ENCODE peak calls at places on chromosomes 7 and 10, in ten cellular contexts. K, Y, G, C, H, F, W, X, P and J are unnamed samples.
A peak's percentile ranks its signal among the peaks of the same experiment; 100 is the strongest.

GRCh38 chr7:123190109-123190831 is 9.5 kb downstream of the SLC13A1 start:
- DNase-seq in G (no peak), X (peak; percentile 25), K (no peak), H (peak; percentile 59), Y (no peak), W (no peak), F (peak; percentile 28), C (no peak), P (peak; percentile 5), J (no peak)

GRCh38 chr7:108568801-108569380 is 615 bp downstream of the THAP5 start:
- DNase-seq in H (peak; percentile 44), X (no peak), P (no peak), C (no peak), G (no peak), W (no peak), F (no peak), Y (no peak), K (no peak), J (no peak)

GRCh38 chr7:55060690-55061414 is 42.0 kb downstream of the EGFR start:
- DNase-seq in W (no peak), F (no peak), H (no peak), P (peak; percentile 70), C (peak; percentile 62), K (peak; percentile 76), X (peak; percentile 56), G (no peak), Y (no peak), J (no peak)

GRCh38 chr7:65731562-65732035 is 141.3 kb upstream of the VKORC1L1 start:
- DNase-seq in G (peak; percentile 71), C (no peak), W (no peak), P (peak; percentile 50), X (no peak), K (peak; percentile 38), H (no peak), Y (no peak), F (peak; percentile 30), J (no peak)

GRCh38 chr10:69439350-69439739 is 11.9 kb upstream of the TSPAN15 start:
- DNase-seq in W (peak; percentile 93), F (no peak), P (no peak), X (peak; percentile 27), K (no peak), G (no peak), C (no peak), Y (peak; percentile 93), H (no peak), J (no peak)

GRCh38 chr7:112905950-112906349 is 115.8 kb upstream of the TMEM168 start:
- DNase-seq in G (no peak), W (no peak), P (no peak), H (no peak), X (no peak), K (no peak), Y (no peak), C (no peak), F (no peak), J (no peak)

GRCh38 chr7:74544706-74545469 is 91.2 kb downstream of the GTF2IRD1 start:
- DNase-seq in P (peak; percentile 67), Y (peak; percentile 43), F (peak; percentile 58), X (peak; percentile 92), G (no peak), K (peak; percentile 67), C (no peak), W (peak; percentile 57), H (peak; percentile 91), J (no peak)

GRCh38 chr10:45000764-45001381 is at the start of gene ZNF22:
- DNase-seq in F (peak; percentile 69), X (peak; percentile 81), C (peak; percentile 29), W (no peak), H (peak; percentile 75), G (peak; percentile 44), Y (peak; percentile 69), P (peak; percentile 71), K (peak; percentile 85), J (no peak)

GRCh38 chr10:486668-487067 is 202.8 kb downstream of the DIP2C start:
- DNase-seq in Y (no peak), C (no peak), F (peak; percentile 5), P (no peak), G (no peak), W (no peak), K (no peak), H (no peak), X (no peak), J (no peak)

GRCh38 chr7:98788921-98789320 is 80.9 kb downstream of the TMEM130 start:
- DNase-seq in P (no peak), C (no peak), X (no peak), K (peak; percentile 49), F (no peak), W (peak; percentile 57), Y (no peak), H (no peak), G (no peak), J (no peak)

GRCh38 chr7:106597014-106597413 is 63.9 kb downstream of the CCDC71L start:
- DNase-seq in F (no peak), Y (no peak), W (no peak), K (no peak), X (no peak), C (no peak), P (no peak), H (no peak), G (no peak), J (no peak)

GRCh38 chr7:91351374-91351773 is 87.1 kb downstream of the FZD1 start:
- DNase-seq in G (no peak), Y (no peak), F (no peak), P (peak; percentile 77), K (no peak), H (no peak), W (peak; percentile 72), X (no peak), C (no peak), J (no peak)

GRCh38 chr10:71880425-71881306 is 29.6 kb upstream of the PSAP start:
- DNase-seq in K (no peak), G (no peak), H (no peak), W (no peak), F (no peak), Y (peak; percentile 65), C (no peak), P (no peak), X (no peak), J (no peak)

GRCh38 chr10:21166557-21167287 is 269.6 kb upstream of the NEBL start:
- DNase-seq in C (peak; percentile 21), X (no peak), P (no peak), G (no peak), W (no peak), F (no peak), Y (no peak), H (no peak), K (no peak), J (no peak)

GRCh38 chr10:115082521-115082920 is 10.6 kb upstream of the ATRNL1 start:
- DNase-seq in H (no peak), X (no peak), G (no peak), Y (no peak), F (no peak), W (peak; percentile 66), C (no peak), P (peak; percentile 73), K (peak; percentile 35), J (peak; percentile 17)

GRCh38 chr7:71348751-71349415 is 216.9 kb downstream of the GALNT17 start:
- DNase-seq in W (no peak), C (no peak), Y (no peak), X (peak; percentile 19), F (no peak), K (no peak), G (peak; percentile 9), H (no peak), P (no peak), J (no peak)

GRCh38 chr10:7027913-7028808 is 382.7 kb downstream of the SFMBT2 start:
- DNase-seq in K (peak; percentile 40), F (no peak), C (no peak), G (no peak), P (peak; percentile 1), Y (no peak), H (peak; percentile 74), X (no peak), W (peak; percentile 67), J (no peak)

GRCh38 chr7:38893061-38893460 is 15.9 kb downstream of the VPS41 start:
- DNase-seq in C (no peak), F (no peak), P (peak; percentile 23), Y (no peak), G (no peak), H (no peak), K (no peak), X (no peak), W (no peak), J (no peak)

GRCh38 chr7:116575853-116576252 is 51.0 kb downstream of the CAV1 start:
- DNase-seq in C (no peak), G (no peak), Y (no peak), H (no peak), W (no peak), F (no peak), P (no peak), X (no peak), K (no peak), J (no peak)

GRCh38 chr10:43872644-43873043 is 224.0 kb upstream of the ZNF32 start:
- DNase-seq in K (no peak), G (no peak), C (no peak), F (no peak), H (no peak), X (no peak), Y (no peak), P (no peak), W (no peak), J (no peak)

GRCh38 chr10:25498645-25499044 is 323.8 kb downstream of the GPR158 start:
- DNase-seq in W (no peak), P (no peak), G (no peak), X (no peak), K (no peak), C (no peak), F (no peak), Y (no peak), H (no peak), J (no peak)

GRCh38 chr7:73851410-73852338 is 9.3 kb upstream of the TMEM270 start:
- DNase-seq in K (peak; percentile 96), C (no peak), Y (no peak), W (peak; percentile 100), X (peak; percentile 83), H (peak; percentile 68), G (no peak), F (peak; percentile 55), P (peak; percentile 97), J (peak; percentile 82)

GRCh38 chr10:63005246-63005645 is 127.9 kb upstream of the NRBF2 start:
- DNase-seq in C (no peak), Y (no peak), W (peak; percentile 7), P (peak; percentile 44), K (peak; percentile 88), X (no peak), F (no peak), G (no peak), H (no peak), J (no peak)

GRCh38 chr10:37712489-37713131 is 144.8 kb downstream of the ZNF248 start:
- DNase-seq in C (no peak), H (no peak), X (peak; percentile 52), F (no peak), K (no peak), G (no peak), Y (no peak), W (no peak), P (no peak), J (no peak)